ENCODE peak calls at places on chromosomes 12 and 14, in eight cellular contexts. G is HuH-7, T is GM12865, A is AG10803, P is transverse colon, O is GM12878, S is Calu3, L is T47D. X is an unnamed sample.
A peak's percentile ranks its signal among the peaks of the same experiment; 100 is the strongest.

GRCh38 chr14:82438416-82438815 is 904.8 kb upstream of the SEL1L start:
- DNase-seq in G (no peak), T (no peak), A (no peak), P (no peak), O (no peak), S (no peak), L (no peak), X (no peak)

GRCh38 chr12:56420411-56420810 is 28.8 kb downstream of the TIMELESS start:
- DNase-seq in G (no peak), T (no peak), A (no peak), P (no peak), O (no peak), S (no peak), L (no peak), X (no peak)

GRCh38 chr12:55780695-55781094 is 36.8 kb downstream of the SARNP start:
- DNase-seq in G (no peak), T (no peak), A (no peak), P (no peak), O (no peak), S (no peak), L (no peak), X (no peak)

GRCh38 chr12:12721251-12721689 is 4.1 kb downstream of the CDKN1B start:
- DNase-seq in G (no peak), T (no peak), A (no peak), P (peak; percentile 54), O (no peak), S (no peak), L (no peak), X (no peak)

GRCh38 chr12:7146228-7146627 is 16.1 kb downstream of the CLSTN3 start:
- DNase-seq in G (no peak), T (no peak), A (no peak), P (no peak), O (no peak), S (no peak), L (no peak), X (no peak)

GRCh38 chr12:112810235-112810917 is 18.8 kb downstream of the RPH3A start:
- DNase-seq in G (no peak), T (no peak), A (no peak), P (no peak), O (no peak), S (no peak), L (no peak), X (no peak)

GRCh38 chr12:41548926-41549325 is 360.8 kb downstream of the PDZRN4 start:
- DNase-seq in G (no peak), T (no peak), A (no peak), P (no peak), O (no peak), S (no peak), L (no peak), X (no peak)

GRCh38 chr12:68200854-68201253 is 24.8 kb downstream of the IL26 start:
- DNase-seq in G (no peak), T (no peak), A (no peak), P (no peak), O (no peak), S (no peak), L (no peak), X (no peak)

GRCh38 chr14:88168498-88169165 is 154.4 kb downstream of the KCNK10 start:
- DNase-seq in G (peak; percentile 33), T (peak; percentile 67), A (peak; percentile 25), P (peak; percentile 51), O (no peak), S (peak; percentile 35), L (peak; percentile 26), X (no peak)

GRCh38 chr12:100857418-100857817 is 62.8 kb downstream of the ANO4 start:
- DNase-seq in G (no peak), T (no peak), A (no peak), P (no peak), O (no peak), S (no peak), L (no peak), X (no peak)

GRCh38 chr12:1917172-1918070 is 1.0 kb downstream of the CACNA2D4 start:
- DNase-seq in G (peak; percentile 1), T (no peak), A (no peak), P (no peak), O (no peak), S (no peak), L (no peak), X (no peak)

GRCh38 chr12:113348849-113349536 is 9.4 kb upstream of the PLBD2 start:
- DNase-seq in G (no peak), T (no peak), A (no peak), P (no peak), O (no peak), S (no peak), L (no peak), X (no peak)

GRCh38 chr12:14845350-14845750 is 2.0 kb upstream of the ART4 start:
- DNase-seq in G (peak; percentile 28), T (peak; percentile 57), A (peak; percentile 53), P (peak; percentile 49), O (no peak), S (peak; percentile 50), L (peak; percentile 4), X (peak; percentile 45)

GRCh38 chr14:64880382-64881121 is 845 bp upstream of the SPTB start:
- DNase-seq in G (peak; percentile 50), T (peak; percentile 23), A (no peak), P (peak; percentile 43), O (no peak), S (peak; percentile 55), L (peak; percentile 81), X (peak; percentile 72)

X was measured in NCI-H1436.